ENCODE peak calls at places on chromosomes 11 and 22, in five cellular contexts. W is DND-41; U is effector memory CD4-positive, alpha-beta T cell; D is adipocyte; A is body of pancreas. Q is an unnamed sample.

GRCh38 chr11:134535029-134536025 is 123.3 kb upstream of the B3GAT1 start:
- DNase-seq in W (no peak), U (no peak), D (no peak), A (no peak), Q (no peak)

GRCh38 chr11:61091373-61092279 is 10.7 kb upstream of the CD5 start:
- DNase-seq in W (no peak), U (no peak), D (peak; percentile 1), A (no peak), Q (no peak)

GRCh38 chr11:44424841-44425240 is 114.9 kb upstream of the ALX4 start:
- DNase-seq in W (no peak), U (no peak), D (no peak), A (no peak), Q (no peak)

GRCh38 chr11:129392995-129393394 is 17.3 kb downstream of the BARX2 start:
- DNase-seq in W (no peak), U (no peak), D (no peak), A (no peak), Q (no peak)

GRCh38 chr11:129895126-129896041 is at the start of gene NFRKB:
- DNase-seq in W (peak; percentile 91), U (peak; percentile 79), D (peak; percentile 91), A (peak; percentile 91), Q (peak; percentile 26)

GRCh38 chr11:40292636-40293585 is 1166.5 kb downstream of the LRRC4C start:
- DNase-seq in W (no peak), U (no peak), D (peak; percentile 35), A (no peak), Q (no peak)

GRCh38 chr11:7677801-7678201 is 4.5 kb upstream of the CYB5R2 start:
- DNase-seq in W (no peak), U (no peak), D (no peak), A (no peak), Q (no peak)

GRCh38 chr11:45872513-45873356 is 12.7 kb upstream of the MAPK8IP1 start:
- DNase-seq in W (peak; percentile 37), U (peak; percentile 7), D (peak; percentile 79), A (peak; percentile 64), Q (no peak)

GRCh38 chr22:37353839-37354238 is 71.5 kb downstream of the CYTH4 start:
- DNase-seq in W (no peak), U (no peak), D (peak; percentile 34), A (no peak), Q (no peak)

GRCh38 chr22:46463435-46464227 is 73.8 kb downstream of the CELSR1 start:
- DNase-seq in W (no peak), U (no peak), D (no peak), A (no peak), Q (no peak)

GRCh38 chr11:13984616-13985474 is 22.3 kb downstream of the SPON1 start:
- DNase-seq in W (no peak), U (no peak), D (peak; percentile 80), A (no peak), Q (no peak)

GRCh38 chr11:16871368-16871767 is 132.9 kb downstream of the C11orf58 start:
- DNase-seq in W (no peak), U (no peak), D (no peak), A (no peak), Q (no peak)

GRCh38 chr11:76250520-76251222 is 44.4 kb upstream of the WNT11 start:
- DNase-seq in W (no peak), U (no peak), D (no peak), A (no peak), Q (no peak)
- H3K27me3 ChIP-seq in W (no peaks in the 10 kb centered on the region), U (no peaks in the 10 kb centered on the region), D (peaks cover 27% of the 10 kb centered on the region), A (no peaks in the 10 kb centered on the region), Q (no peaks in the 10 kb centered on the region)

GRCh38 chr11:76025817-76026216 is 180.5 kb downstream of the WNT11 start:
- DNase-seq in W (no peak), U (no peak), D (no peak), A (no peak), Q (no peak)
- H3K4me1 ChIP-seq in W (no peaks in the 10 kb centered on the region), U (no peaks in the 10 kb centered on the region), D (peaks cover 34% of the 10 kb centered on the region), A (peaks cover 9% of the 10 kb centered on the region), Q (peaks cover 26% of the 10 kb centered on the region)

GRCh38 chr11:118209037-118209436 is 15.8 kb downstream of the JAML start:
- DNase-seq in W (no peak), U (no peak), D (no peak), A (no peak), Q (no peak)
- H3K27me3 ChIP-seq in W (no peaks in the 10 kb centered on the region), U (no peaks in the 10 kb centered on the region), D (peaks cover 65% of the 10 kb centered on the region), A (no peaks in the 10 kb centered on the region), Q (no peaks in the 10 kb centered on the region)

DNA sequence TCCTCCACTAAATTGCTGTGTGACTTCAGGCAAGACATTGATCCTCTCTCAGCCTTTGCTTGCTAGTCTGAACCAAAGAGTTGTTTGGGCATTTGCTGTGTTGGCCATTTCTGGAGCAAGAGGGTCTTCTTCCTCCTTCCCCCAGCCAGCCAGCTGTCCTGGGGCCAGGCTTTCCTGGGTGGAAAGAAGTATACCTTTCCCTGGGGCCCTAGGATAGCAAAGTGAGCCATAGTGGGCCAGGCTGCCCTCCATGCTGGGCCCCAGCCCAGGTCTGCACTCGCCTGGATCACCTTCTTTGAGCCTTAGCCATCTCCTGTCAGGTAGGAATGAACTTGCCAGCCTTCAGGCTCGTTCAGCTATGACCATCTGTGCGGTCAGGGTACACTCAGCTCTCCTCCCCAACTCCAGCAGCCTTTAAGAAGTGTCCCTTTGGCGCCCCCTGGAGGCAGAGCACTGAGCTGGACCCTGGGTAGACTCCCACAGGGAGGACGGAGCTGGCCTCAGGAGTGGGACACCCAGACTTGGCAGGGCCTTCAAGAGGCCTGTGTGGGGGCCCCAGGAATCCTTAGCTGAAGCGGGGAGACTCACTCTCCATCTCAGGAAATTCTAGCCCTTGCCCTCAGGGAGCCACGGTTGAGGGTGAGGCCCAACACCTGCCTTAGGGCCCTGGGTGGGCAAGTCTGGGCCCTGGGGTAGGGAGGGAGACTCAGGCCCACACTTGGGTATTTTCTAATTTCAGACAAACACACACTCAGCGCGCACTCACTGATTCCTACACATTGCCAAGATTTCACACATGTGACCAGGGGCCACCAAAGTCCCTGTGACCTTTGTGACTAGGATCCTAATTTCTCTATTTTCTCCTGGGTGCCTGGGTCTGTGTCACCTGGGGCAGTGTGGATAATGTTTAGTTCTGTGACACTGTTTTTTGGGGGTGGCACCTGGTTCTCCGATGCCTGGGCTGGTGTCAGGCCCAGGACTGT is 35.6 kb upstream of the TPBGL start:
- DNase-seq in W (peak; percentile 80), U (peak; percentile 69), D (peak; percentile 86), A (peak; percentile 92), Q (peak; percentile 25)
- H3K4me1 ChIP-seq in W (no peaks in the 10 kb centered on the region), U (no peaks in the 10 kb centered on the region), D (peaks cover 12% of the 10 kb centered on the region), A (peaks cover 14% of the 10 kb centered on the region), Q (no peaks in the 10 kb centered on the region)

GRCh38 chr11:124762624-124763155 is 600 bp upstream of the ESAM start:
- DNase-seq in W (no peak), U (no peak), D (peak; percentile 23), A (peak; percentile 31), Q (no peak)
- H3K27me3 ChIP-seq in W (no peaks in the 10 kb centered on the region), U (peaks cover 40% of the 10 kb centered on the region), D (peaks cover 54% of the 10 kb centered on the region), A (peaks cover 23% of the 10 kb centered on the region), Q (no peaks in the 10 kb centered on the region)

GRCh38 chr22:23037429-23038333 is 32.6 kb upstream of the GNAZ start:
- DNase-seq in W (no peak), U (no peak), D (no peak), A (no peak), Q (no peak)
- H3K4me1 ChIP-seq in W (peaks cover 33% of the 10 kb centered on the region), U (no peaks in the 10 kb centered on the region), D (no peaks in the 10 kb centered on the region), A (no peaks in the 10 kb centered on the region), Q (no peaks in the 10 kb centered on the region)

GRCh38 chr11:70144262-70144661 is 58.8 kb upstream of the FADD start:
- DNase-seq in W (no peak), U (no peak), D (no peak), A (no peak), Q (no peak)

GRCh38 chr11:70145841-70146240 is 57.3 kb upstream of the FADD start:
- DNase-seq in W (no peak), U (no peak), D (no peak), A (no peak), Q (no peak)

GRCh38 chr11:70145025-70145529 is 58.0 kb upstream of the FADD start:
- DNase-seq in W (no peak), U (no peak), D (no peak), A (no peak), Q (no peak)

GRCh38 chr11:70146895-70147520 is 56.1 kb upstream of the FADD start:
- DNase-seq in W (no peak), U (no peak), D (no peak), A (no peak), Q (no peak)

DNA sequence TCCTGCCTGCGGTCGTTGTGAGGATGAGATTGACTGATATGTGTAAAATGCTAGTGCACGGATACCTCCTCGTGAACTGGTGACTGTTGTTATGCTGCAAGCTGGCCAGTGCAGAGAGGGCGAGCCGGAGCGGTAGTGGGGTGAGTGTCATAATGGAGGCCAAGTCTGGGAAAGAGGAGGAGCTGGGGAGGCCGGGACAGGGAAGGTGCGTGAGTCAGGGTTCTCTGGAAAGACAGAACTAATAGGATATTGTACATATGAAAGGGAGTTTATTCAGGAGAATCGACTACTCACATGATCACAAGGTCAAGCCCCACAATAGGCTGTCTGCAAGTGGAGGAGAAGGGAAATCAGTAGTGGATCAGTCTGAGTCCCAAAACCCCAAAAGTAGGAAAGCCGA is 56.8 kb upstream of the FADD start:
- DNase-seq in W (no peak), U (no peak), D (no peak), A (no peak), Q (no peak)
- H3K27me3 ChIP-seq in W (peaks cover 16% of the 10 kb centered on the region), U (no peaks in the 10 kb centered on the region), D (peaks cover 67% of the 10 kb centered on the region), A (no peaks in the 10 kb centered on the region), Q (no peaks in the 10 kb centered on the region)